ENCODE peak calls at places on chromosomes 1 and 21, in six cellular contexts. P, R, F, O, H and V are unnamed samples.

GRCh38 chr1:219661464-219662092 is 48.7 kb upstream of the ZC3H11B start:
- DNase-seq in P (no peak), R (no peak), F (no peak), O (no peak), H (no peak), V (no peak)

GRCh38 chr1:65554829-65555228 is 134.4 kb downstream of the LEPR start:
- DNase-seq in P (peak), R (no peak), F (no peak), O (no peak), H (no peak), V (no peak)

GRCh38 chr1:41414716-41415306 is 53.6 kb downstream of the FOXO6 start:
- DNase-seq in P (no peak), R (no peak), F (no peak), O (no peak), H (no peak), V (no peak)

GRCh38 chr1:229218612-229219025 is 52.3 kb upstream of the RAB4A start:
- DNase-seq in P (no peak), R (no peak), F (no peak), O (no peak), H (no peak), V (no peak)

GRCh38 chr1:12202190-12202497 is 27.7 kb upstream of the VPS13D start:
- DNase-seq in P (no peak), R (no peak), F (peak), O (no peak), H (no peak), V (no peak)

GRCh38 chr1:43365678-43366077 is 2.1 kb downstream of the ELOVL1 start:
- DNase-seq in P (no peak), R (no peak), F (no peak), O (no peak), H (no peak), V (no peak)

GRCh38 chr1:157005965-157006364 is 39.6 kb downstream of the ARHGEF11 start:
- DNase-seq in P (no peak), R (no peak), F (no peak), O (no peak), H (no peak), V (no peak)

GRCh38 chr21:35840197-35840799 is 220.0 kb downstream of the SETD4 start:
- DNase-seq in P (peak), R (peak), F (no peak), O (no peak), H (peak), V (peak)

GRCh38 chr1:14970115-14970798 is 183.3 kb upstream of the TMEM51 start:
- DNase-seq in P (peak), R (peak), F (no peak), O (no peak), H (no peak), V (peak)

GRCh38 chr1:75198761-75199160 is 64.6 kb downstream of the LHX8 start:
- DNase-seq in P (no peak), R (no peak), F (no peak), O (no peak), H (no peak), V (no peak)

GRCh38 chr1:56374026-56374974 is 205.1 kb downstream of the PLPP3 start:
- DNase-seq in P (peak), R (no peak), F (peak), O (peak), H (no peak), V (peak)

GRCh38 chr21:40947713-40948112 is 100.8 kb upstream of the DSCAM start:
- DNase-seq in P (no peak), R (no peak), F (no peak), O (no peak), H (no peak), V (no peak)